ENCODE peak calls at places on chromosomes 7 and 10, in nine cellular contexts. K is NCI-H1092, F is SHP77, D is HTR-8/SVneo, T is cerebellum, W is NT2/D1, Y is right cardiac atrium, L is glutamatergic neuron, O is AG20443. M is an unnamed sample.
A peak's percentile ranks its signal among the peaks of the same experiment; 100 is the strongest.

GRCh38 chr7:127792528-127793342 is 140.7 kb downstream of the SND1 start:
- DNase-seq in K (no peak), F (no peak), D (peak; percentile 8), T (no peak), W (peak; percentile 25), Y (no peak), L (peak; percentile 33), O (no peak), M (no peak)

GRCh38 chr7:84040365-84040764 is 154.2 kb downstream of the SEMA3A start:
- DNase-seq in K (peak; percentile 75), F (peak; percentile 47), D (no peak), T (no peak), W (no peak), Y (no peak), L (no peak), O (no peak), M (peak; percentile 20)

GRCh38 chr10:79491171-79491835 is 21.0 kb upstream of the EIF5AL1 start:
- DNase-seq in K (no peak), F (no peak), D (no peak), T (peak; percentile 20), W (no peak), Y (no peak), L (no peak), O (no peak), M (no peak)

GRCh38 chr10:31288001-31288400 is 31.0 kb upstream of the ZEB1 start:
- DNase-seq in K (no peak), F (no peak), D (no peak), T (no peak), W (no peak), Y (no peak), L (no peak), O (peak; percentile 22), M (no peak)

GRCh38 chr10:35451103-35452016 is 115.1 kb downstream of the CCNY start:
- DNase-seq in K (no peak), F (no peak), D (no peak), T (no peak), W (no peak), Y (peak; percentile 71), L (no peak), O (no peak), M (no peak)

GRCh38 chr7:2870471-2870941 is 26.4 kb upstream of the GNA12 start:
- DNase-seq in K (no peak), F (peak; percentile 69), D (no peak), T (no peak), W (no peak), Y (peak; percentile 89), L (no peak), O (peak; percentile 73), M (peak; percentile 51)

GRCh38 chr10:44334091-44334490 is 50.8 kb downstream of the CXCL12 start:
- DNase-seq in K (no peak), F (no peak), D (no peak), T (no peak), W (no peak), Y (no peak), L (no peak), O (no peak), M (no peak)

GRCh38 chr10:22682237-22683192 is 31.9 kb downstream of the PIP4K2A start:
- DNase-seq in K (no peak), F (no peak), D (no peak), T (no peak), W (no peak), Y (no peak), L (no peak), O (peak; percentile 20), M (no peak)

GRCh38 chr10:88278912-88279311 is 304.2 kb downstream of the RNLS start:
- DNase-seq in K (no peak), F (no peak), D (no peak), T (no peak), W (no peak), Y (no peak), L (no peak), O (no peak), M (no peak)

GRCh38 chr10:132837905-132838304 is 52.0 kb upstream of the NKX6-2 start:
- DNase-seq in K (no peak), F (no peak), D (no peak), T (no peak), W (no peak), Y (no peak), L (no peak), O (no peak), M (no peak)

GRCh38 chr10:122140477-122140902 is 130.6 kb upstream of the BTBD16 start:
- DNase-seq in K (no peak), F (no peak), D (no peak), T (no peak), W (no peak), Y (peak; percentile 68), L (peak; percentile 57), O (peak; percentile 36), M (no peak)

GRCh38 chr10:98956576-98957260 is 278.9 kb downstream of the HPSE2 start:
- DNase-seq in K (no peak), F (no peak), D (no peak), T (no peak), W (no peak), Y (no peak), L (no peak), O (no peak), M (no peak)

GRCh38 chr10:113426181-113426837 is 126.5 kb upstream of the HABP2 start:
- DNase-seq in K (no peak), F (no peak), D (no peak), T (no peak), W (no peak), Y (no peak), L (no peak), O (no peak), M (no peak)

GRCh38 chr10:108696792-108697477 is 1226.4 kb downstream of the XPNPEP1 start:
- DNase-seq in K (no peak), F (no peak), D (no peak), T (no peak), W (no peak), Y (no peak), L (no peak), O (no peak), M (no peak)

GRCh38 chr10:75229961-75230360 is 5.8 kb downstream of the COMTD1 start:
- DNase-seq in K (no peak), F (no peak), D (no peak), T (no peak), W (no peak), Y (no peak), L (no peak), O (no peak), M (no peak)

GRCh38 chr7:138886501-138886917 is 88.5 kb upstream of the ATP6V0A4 start:
- DNase-seq in K (peak; percentile 52), F (peak; percentile 27), D (peak; percentile 58), T (peak; percentile 4), W (no peak), Y (no peak), L (no peak), O (peak; percentile 65), M (no peak)

GRCh38 chr7:38291650-38292049 is 18.2 kb upstream of the TARP start:
- DNase-seq in K (no peak), F (no peak), D (no peak), T (no peak), W (no peak), Y (no peak), L (no peak), O (no peak), M (no peak)

GRCh38 chr7:55524558-55525310 is 47.6 kb downstream of the VOPP1 start:
- DNase-seq in K (no peak), F (no peak), D (no peak), T (peak; percentile 50), W (no peak), Y (no peak), L (no peak), O (no peak), M (no peak)

GRCh38 chr10:79292026-79292425 is 55.2 kb upstream of the PPIF start:
- DNase-seq in K (no peak), F (no peak), D (no peak), T (no peak), W (no peak), Y (no peak), L (no peak), O (no peak), M (no peak)

GRCh38 chr10:34815174-34816066 is at the start of gene PARD3:
- DNase-seq in K (peak; percentile 25), F (peak; percentile 42), D (peak; percentile 91), T (peak; percentile 21), W (no peak), Y (peak; percentile 89), L (peak; percentile 83), O (peak; percentile 91), M (peak; percentile 33)

GRCh38 chr10:62627985-62628384 is 176.5 kb upstream of the ADO start:
- DNase-seq in K (no peak), F (no peak), D (no peak), T (no peak), W (no peak), Y (no peak), L (no peak), O (no peak), M (no peak)

GRCh38 chr7:2934211-2934731 is 90.2 kb upstream of the GNA12 start:
- DNase-seq in K (no peak), F (no peak), D (peak; percentile 77), T (no peak), W (no peak), Y (no peak), L (no peak), O (peak; percentile 65), M (no peak)

GRCh38 chr7:73602721-73603651 is 21.3 kb downstream of the MLXIPL start:
- DNase-seq in K (no peak), F (no peak), D (no peak), T (no peak), W (no peak), Y (peak; percentile 63), L (no peak), O (no peak), M (no peak)

GRCh38 chr10:109588259-109588658 is 335.1 kb downstream of the XPNPEP1 start:
- DNase-seq in K (no peak), F (no peak), D (no peak), T (no peak), W (peak; percentile 46), Y (no peak), L (no peak), O (no peak), M (no peak)

GRCh38 chr10:69451784-69452251 is 553 bp downstream of the TSPAN15 start:
- DNase-seq in K (no peak), F (no peak), D (no peak), T (no peak), W (no peak), Y (peak; percentile 66), L (no peak), O (no peak), M (peak; percentile 51)

GRCh38 chr10:96043895-96044580 is 655 bp downstream of the CCNJ start:
- DNase-seq in K (peak; percentile 41), F (peak; percentile 48), D (peak; percentile 31), T (peak; percentile 52), W (no peak), Y (peak; percentile 83), L (peak; percentile 75), O (peak; percentile 73), M (peak; percentile 62)

GRCh38 chr10:127405221-127405620 is 143.9 kb upstream of the NPS start:
- DNase-seq in K (no peak), F (no peak), D (peak; percentile 5), T (no peak), W (no peak), Y (no peak), L (no peak), O (peak; percentile 56), M (no peak)

GRCh38 chr10:14010083-14010551 is 320.6 kb downstream of the FRMD4A start:
- DNase-seq in K (no peak), F (no peak), D (no peak), T (no peak), W (no peak), Y (no peak), L (peak; percentile 59), O (peak; percentile 51), M (no peak)

GRCh38 chr7:157980774-157981173 is 606.8 kb downstream of the PTPRN2 start:
- DNase-seq in K (no peak), F (no peak), D (no peak), T (no peak), W (no peak), Y (no peak), L (no peak), O (no peak), M (no peak)

GRCh38 chr10:28463676-28464395 is 69.1 kb upstream of the WAC start:
- DNase-seq in K (peak; percentile 55), F (no peak), D (no peak), T (peak; percentile 87), W (no peak), Y (no peak), L (no peak), O (no peak), M (no peak)

GRCh38 chr10:102492983-102493382 is 9.5 kb downstream of the ACTR1A start:
- DNase-seq in K (no peak), F (no peak), D (no peak), T (no peak), W (no peak), Y (no peak), L (no peak), O (no peak), M (peak; percentile 14)